ENCODE peak calls at places on chromosomes 6 and 20, in five cellular contexts. One of them, this sample, is unnamed.

GRCh38 chr6:18155273-18155863 is at the start of gene KDM1B:
- DNase-seq in GM13977: peak
- DNase-seq in adrenal gland: peak
- DNase-seq in MCF 10A: peak
- DNase-seq in NCI-H2029 treated with DMSO at 0.1 percent for 48 hours: peak
- DNase-seq in this sample: peak

GRCh38 chr20:4087923-4088322 is 72.6 kb upstream of the RNF24 start:
- DNase-seq in GM13977: no peak
- DNase-seq in adrenal gland: peak
- DNase-seq in MCF 10A: no peak
- DNase-seq in NCI-H2029 treated with DMSO at 0.1 percent for 48 hours: no peak
- DNase-seq in this sample: no peak

GRCh38 chr6:170292778-170293164 is 1.9 kb upstream of the DLL1 start:
- DNase-seq in adrenal gland: no peak
- DNase-seq in MCF 10A: peak
- DNase-seq in GM13977: no peak
- DNase-seq in NCI-H2029 treated with DMSO at 0.1 percent for 48 hours: no peak
- DNase-seq in this sample: no peak

GRCh38 chr6:157329829-157330228 is 6.5 kb upstream of the TMEM242 start:
- DNase-seq in NCI-H2029 treated with DMSO at 0.1 percent for 48 hours: no peak
- DNase-seq in adrenal gland: no peak
- DNase-seq in MCF 10A: no peak
- DNase-seq in GM13977: no peak
- DNase-seq in this sample: no peak

GRCh38 chr20:15214051-15214450 is 876.6 kb upstream of the FLRT3 start:
- DNase-seq in GM13977: no peak
- DNase-seq in MCF 10A: no peak
- DNase-seq in NCI-H2029 treated with DMSO at 0.1 percent for 48 hours: no peak
- DNase-seq in adrenal gland: no peak
- DNase-seq in this sample: no peak

GRCh38 chr6:108452725-108453195 is 108.0 kb upstream of the FOXO3 start:
- DNase-seq in NCI-H2029 treated with DMSO at 0.1 percent for 48 hours: no peak
- DNase-seq in GM13977: no peak
- DNase-seq in MCF 10A: no peak
- DNase-seq in adrenal gland: no peak
- DNase-seq in this sample: no peak

GRCh38 chr6:49849121-49849907 is 17.0 kb downstream of the CRISP1 start:
- DNase-seq in MCF 10A: peak
- DNase-seq in adrenal gland: no peak
- DNase-seq in NCI-H2029 treated with DMSO at 0.1 percent for 48 hours: peak
- DNase-seq in GM13977: peak
- DNase-seq in this sample: peak

GRCh38 chr6:3526962-3527796 is 70.3 kb upstream of the SLC22A23 start:
- DNase-seq in adrenal gland: no peak
- DNase-seq in NCI-H2029 treated with DMSO at 0.1 percent for 48 hours: no peak
- DNase-seq in GM13977: no peak
- DNase-seq in MCF 10A: peak
- DNase-seq in this sample: no peak

GRCh38 chr20:32316667-32317066 is 39.2 kb downstream of the KIF3B start:
- DNase-seq in GM13977: no peak
- DNase-seq in NCI-H2029 treated with DMSO at 0.1 percent for 48 hours: no peak
- DNase-seq in MCF 10A: no peak
- DNase-seq in adrenal gland: no peak
- DNase-seq in this sample: no peak

GRCh38 chr6:31765910-31766794 is 3.7 kb downstream of the SAPCD1 start:
- DNase-seq in GM13977: no peak
- DNase-seq in adrenal gland: no peak
- DNase-seq in NCI-H2029 treated with DMSO at 0.1 percent for 48 hours: no peak
- DNase-seq in MCF 10A: no peak
- DNase-seq in this sample: no peak

GRCh38 chr6:157911278-157911677 is 70.4 kb upstream of the SYNJ2 start:
- DNase-seq in MCF 10A: peak
- DNase-seq in NCI-H2029 treated with DMSO at 0.1 percent for 48 hours: no peak
- DNase-seq in GM13977: no peak
- DNase-seq in adrenal gland: no peak
- DNase-seq in this sample: no peak

GRCh38 chr20:31869942-31870702 is at the start of the genes DUSP15 and TTLL9:
- DNase-seq in NCI-H2029 treated with DMSO at 0.1 percent for 48 hours: no peak
- DNase-seq in GM13977: peak
- DNase-seq in MCF 10A: no peak
- DNase-seq in adrenal gland: peak
- DNase-seq in this sample: no peak

GRCh38 chr6:148952147-148953041 is 205.6 kb downstream of the UST start:
- DNase-seq in adrenal gland: no peak
- DNase-seq in GM13977: no peak
- DNase-seq in MCF 10A: no peak
- DNase-seq in NCI-H2029 treated with DMSO at 0.1 percent for 48 hours: peak
- DNase-seq in this sample: peak

GRCh38 chr6:30900863-30901417 is 7.1 kb upstream of the GTF2H4 start:
- DNase-seq in MCF 10A: no peak
- DNase-seq in GM13977: peak
- DNase-seq in adrenal gland: no peak
- DNase-seq in NCI-H2029 treated with DMSO at 0.1 percent for 48 hours: no peak
- DNase-seq in this sample: no peak

GRCh38 chr6:32432050-32432450 is 7.6 kb upstream of the HLA-DRA start:
- DNase-seq in GM13977: peak
- DNase-seq in NCI-H2029 treated with DMSO at 0.1 percent for 48 hours: no peak
- DNase-seq in MCF 10A: peak
- DNase-seq in adrenal gland: no peak
- DNase-seq in this sample: no peak

GRCh38 chr20:61953037-61953788 is 112.5 kb downstream of the TAF4 start:
- DNase-seq in GM13977: no peak
- DNase-seq in adrenal gland: no peak
- DNase-seq in MCF 10A: no peak
- DNase-seq in NCI-H2029 treated with DMSO at 0.1 percent for 48 hours: no peak
- DNase-seq in this sample: no peak

GRCh38 chr6:160421854-160422253 is 73.7 kb downstream of the SLC22A3 start:
- DNase-seq in GM13977: no peak
- DNase-seq in adrenal gland: peak
- DNase-seq in MCF 10A: no peak
- DNase-seq in NCI-H2029 treated with DMSO at 0.1 percent for 48 hours: no peak
- DNase-seq in this sample: no peak

GRCh38 chr20:25496968-25497401 is 88.3 kb downstream of the NINL start:
- DNase-seq in GM13977: no peak
- DNase-seq in MCF 10A: peak
- DNase-seq in NCI-H2029 treated with DMSO at 0.1 percent for 48 hours: no peak
- DNase-seq in adrenal gland: no peak
- DNase-seq in this sample: no peak

GRCh38 chr20:35511814-35512420 is 17.5 kb downstream of the C20orf173 start:
- DNase-seq in GM13977: no peak
- DNase-seq in MCF 10A: peak
- DNase-seq in adrenal gland: no peak
- DNase-seq in NCI-H2029 treated with DMSO at 0.1 percent for 48 hours: peak
- DNase-seq in this sample: peak

GRCh38 chr20:8385247-8385646 is 253.2 kb downstream of the PLCB1 start:
- DNase-seq in MCF 10A: peak
- DNase-seq in adrenal gland: no peak
- DNase-seq in NCI-H2029 treated with DMSO at 0.1 percent for 48 hours: no peak
- DNase-seq in GM13977: no peak
- DNase-seq in this sample: no peak

GRCh38 chr20:24406761-24407550 is 62.5 kb upstream of the SYNDIG1 start:
- DNase-seq in adrenal gland: no peak
- DNase-seq in MCF 10A: no peak
- DNase-seq in GM13977: no peak
- DNase-seq in NCI-H2029 treated with DMSO at 0.1 percent for 48 hours: peak
- DNase-seq in this sample: no peak

GRCh38 chr6:105215506-105215905 is 35.7 kb upstream of the POPDC3 start:
- DNase-seq in NCI-H2029 treated with DMSO at 0.1 percent for 48 hours: no peak
- DNase-seq in adrenal gland: no peak
- DNase-seq in MCF 10A: no peak
- DNase-seq in GM13977: no peak
- DNase-seq in this sample: no peak

GRCh38 chr6:227074-227782 is 65.1 kb upstream of the DUSP22 start:
- DNase-seq in NCI-H2029 treated with DMSO at 0.1 percent for 48 hours: no peak
- DNase-seq in adrenal gland: no peak
- DNase-seq in GM13977: peak
- DNase-seq in MCF 10A: no peak
- DNase-seq in this sample: no peak

GRCh38 chr20:58039569-58040092 is 188.8 kb downstream of the ANKRD60 start:
- DNase-seq in MCF 10A: no peak
- DNase-seq in NCI-H2029 treated with DMSO at 0.1 percent for 48 hours: no peak
- DNase-seq in adrenal gland: no peak
- DNase-seq in GM13977: no peak
- DNase-seq in this sample: no peak

GRCh38 chr6:39804666-39805065 is 12.5 kb downstream of the DAAM2 start:
- DNase-seq in MCF 10A: peak
- DNase-seq in GM13977: no peak
- DNase-seq in adrenal gland: no peak
- DNase-seq in NCI-H2029 treated with DMSO at 0.1 percent for 48 hours: no peak
- DNase-seq in this sample: no peak

GRCh38 chr20:50338479-50339195 is 148.0 kb downstream of the CEBPB start:
- DNase-seq in adrenal gland: no peak
- DNase-seq in MCF 10A: no peak
- DNase-seq in NCI-H2029 treated with DMSO at 0.1 percent for 48 hours: no peak
- DNase-seq in GM13977: peak
- DNase-seq in this sample: no peak

GRCh38 chr6:30612213-30612612 is 4.8 kb downstream of the PPP1R10 start:
- DNase-seq in adrenal gland: no peak
- DNase-seq in GM13977: no peak
- DNase-seq in MCF 10A: peak
- DNase-seq in NCI-H2029 treated with DMSO at 0.1 percent for 48 hours: no peak
- DNase-seq in this sample: no peak

GRCh38 chr6:78942451-78942850 is 75.1 kb downstream of the IRAK1BP1 start:
- DNase-seq in NCI-H2029 treated with DMSO at 0.1 percent for 48 hours: no peak
- DNase-seq in MCF 10A: no peak
- DNase-seq in GM13977: no peak
- DNase-seq in adrenal gland: no peak
- DNase-seq in this sample: no peak

This sample was measured in DMS153.